ENCODE peak calls at places on chromosomes 12 and 14, in ten cellular contexts. Y, M, D, H, S, C, G, T, E and Q are unnamed samples.

GRCh38 chr12:98595152-98595988 is 1.9 kb downstream of the SLC25A3 start:
- DNase-seq in Y (no peak), T (no peak), G (no peak), H (no peak), M (no peak), D (no peak), E (peak), S (peak), C (peak), Q (no peak)

GRCh38 chr12:132955094-132955932 is 793 bp downstream of the ZNF605 start:
- DNase-seq in D (peak), H (no peak), G (no peak), Y (peak), C (peak), T (peak), S (peak), E (peak), M (peak), Q (peak)

GRCh38 chr12:28132398-28132797 is 57.9 kb upstream of the CCDC91 start:
- DNase-seq in D (no peak), Y (no peak), H (no peak), E (no peak), M (no peak), C (no peak), S (no peak), G (no peak), T (no peak), Q (no peak)

GRCh38 chr12:75852143-75852542 is 179.4 kb downstream of the PHLDA1 start:
- DNase-seq in S (no peak), Y (no peak), D (no peak), M (no peak), C (no peak), G (no peak), T (no peak), E (no peak), H (no peak), Q (no peak)

GRCh38 chr12:43278268-43278832 is 273.7 kb downstream of the ADAMTS20 start:
- DNase-seq in E (peak), G (no peak), H (no peak), M (no peak), S (no peak), Y (peak), C (peak), T (no peak), D (no peak), Q (no peak)

GRCh38 chr12:2535583-2536187 is 259.1 kb upstream of the FKBP4 start:
- DNase-seq in M (no peak), Y (no peak), G (no peak), D (no peak), E (peak), S (no peak), T (no peak), C (no peak), H (no peak), Q (peak)

GRCh38 chr14:99745307-99745951 is 47.8 kb upstream of the EML1 start:
- DNase-seq in H (no peak), T (no peak), M (no peak), C (peak), D (no peak), G (no peak), S (no peak), E (no peak), Y (no peak), Q (no peak)

GRCh38 chr12:96108321-96108720 is 72.9 kb upstream of the LTA4H start:
- DNase-seq in S (no peak), T (peak), M (peak), H (no peak), C (peak), E (peak), D (no peak), Y (peak), G (no peak), Q (no peak)

GRCh38 chr14:105023791-105024480 is 3.1 kb upstream of the CDCA4 start:
- DNase-seq in Y (peak), C (no peak), D (no peak), E (no peak), T (no peak), S (no peak), H (no peak), G (peak), M (no peak), Q (peak)

GRCh38 chr14:99562848-99563748 is 40.9 kb downstream of the CCDC85C start:
- DNase-seq in E (no peak), C (peak), T (peak), H (no peak), S (peak), G (no peak), M (peak), Y (peak), D (peak), Q (peak)

GRCh38 chr12:118034429-118035193 is 18.1 kb downstream of the RFC5 start:
- DNase-seq in T (no peak), C (peak), G (no peak), H (no peak), E (peak), D (no peak), M (no peak), Y (peak), S (peak), Q (no peak)

GRCh38 chr12:123633379-123634141 is at the start of the genes EIF2B1 and GTF2H3:
- DNase-seq in C (peak), S (peak), Y (peak), H (peak), M (peak), D (peak), E (peak), T (peak), G (peak), Q (peak)
- TF ChIP-seq POLR2A in C (peak), S (peak), Y (peak), H (peak), M (peak), D (peak), E (peak), T (peak), G (peak), Q (peak)

GRCh38 chr12:6828671-6829531 is 694 bp downstream of the P3H3 start:
- DNase-seq in G (no peak), C (no peak), S (no peak), H (no peak), E (peak), Y (peak), M (no peak), T (no peak), D (peak), Q (peak)
- TF ChIP-seq POLR2A in G (peak), C (peak), S (no peak), H (no peak), E (peak), Y (no peak), M (no peak), T (peak), D (peak), Q (peak)

GRCh38 chr12:123670882-123671728 is at the start of gene TCTN2:
- DNase-seq in Y (peak), H (peak), M (peak), E (peak), D (peak), C (peak), T (peak), G (peak), S (peak), Q (peak)
- TF ChIP-seq POLR2A in Y (peak), H (peak), M (no peak), E (no peak), D (no peak), C (no peak), T (no peak), G (no peak), S (no peak), Q (peak)

DNA sequence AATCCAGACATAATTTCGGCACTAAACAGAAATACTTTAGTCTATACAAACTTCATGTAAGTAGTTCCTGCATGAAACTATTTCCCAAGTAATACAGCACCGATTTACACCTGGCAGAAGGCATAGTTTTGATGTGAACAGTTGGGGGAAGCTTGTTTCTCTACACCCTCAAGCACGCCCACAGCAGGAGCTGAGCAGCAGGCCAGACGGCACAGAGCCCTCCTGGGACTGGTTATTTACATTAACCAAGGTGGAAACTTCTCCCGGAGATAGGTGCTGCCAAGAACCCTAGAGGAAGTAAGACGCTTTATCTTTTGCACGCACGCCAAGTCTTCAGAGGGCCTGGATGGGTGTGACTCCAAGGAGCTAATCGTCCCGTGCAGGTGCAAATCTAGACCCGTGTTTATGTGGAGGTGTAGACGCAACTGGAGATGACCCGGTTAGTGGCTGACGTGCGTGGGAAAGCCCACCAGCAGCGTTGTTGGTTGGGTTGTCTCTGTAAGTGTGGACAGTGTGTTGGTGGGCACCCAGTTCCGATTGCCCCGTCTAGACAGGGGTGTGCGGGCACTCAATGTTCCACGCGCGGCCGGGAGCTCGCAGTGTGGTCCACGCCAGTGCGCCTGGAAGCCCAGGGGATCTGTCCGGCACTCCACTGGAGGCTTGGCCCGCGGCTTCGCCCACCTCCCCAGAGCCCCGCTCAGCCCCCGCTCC is 767 bp upstream of the TCP11L2 start:
- DNase-seq in G (no peak), M (peak), Y (peak), T (peak), D (peak), C (peak), S (no peak), E (peak), H (peak), Q (peak)
- TF ChIP-seq POLR2A in G (no peak), M (no peak), Y (no peak), T (no peak), D (no peak), C (no peak), S (no peak), E (no peak), H (no peak), Q (no peak)

GRCh38 chr12:10363922-10364838 is 25.7 kb downstream of the KLRK1 start:
- DNase-seq in H (peak), C (peak), S (peak), E (peak), Y (no peak), T (peak), M (peak), G (no peak), D (peak), Q (peak)
- TF ChIP-seq POLR2A in H (no peak), C (no peak), S (no peak), E (peak), Y (no peak), T (peak), M (peak), G (no peak), D (peak), Q (no peak)

GRCh38 chr12:49557187-49557916 is 10.6 kb downstream of the MCRS1 start:
- DNase-seq in M (no peak), S (no peak), T (no peak), E (no peak), C (no peak), Y (no peak), D (no peak), G (no peak), H (no peak), Q (no peak)
- TF ChIP-seq POLR2A in M (no peak), S (no peak), T (no peak), E (no peak), C (no peak), Y (no peak), D (no peak), G (no peak), H (no peak), Q (no peak)

GRCh38 chr12:51661199-51661598 is 70.2 kb downstream of the SCN8A start:
- DNase-seq in T (no peak), G (no peak), M (no peak), E (peak), D (no peak), C (no peak), Y (no peak), S (no peak), H (no peak), Q (peak)

GRCh38 chr12:51662728-51663154 is 71.7 kb downstream of the SCN8A start:
- DNase-seq in Y (peak), E (no peak), T (no peak), S (peak), H (no peak), C (no peak), D (no peak), M (no peak), G (no peak), Q (no peak)

GRCh38 chr12:51666696-51667095 is 75.7 kb downstream of the SCN8A start:
- DNase-seq in H (no peak), C (no peak), Y (no peak), S (no peak), G (no peak), M (no peak), T (no peak), D (no peak), E (no peak), Q (no peak)

GRCh38 chr12:51661836-51662235 is 70.8 kb downstream of the SCN8A start:
- DNase-seq in M (no peak), T (no peak), D (no peak), H (no peak), C (no peak), Y (no peak), E (peak), S (peak), G (no peak), Q (no peak)

DNA sequence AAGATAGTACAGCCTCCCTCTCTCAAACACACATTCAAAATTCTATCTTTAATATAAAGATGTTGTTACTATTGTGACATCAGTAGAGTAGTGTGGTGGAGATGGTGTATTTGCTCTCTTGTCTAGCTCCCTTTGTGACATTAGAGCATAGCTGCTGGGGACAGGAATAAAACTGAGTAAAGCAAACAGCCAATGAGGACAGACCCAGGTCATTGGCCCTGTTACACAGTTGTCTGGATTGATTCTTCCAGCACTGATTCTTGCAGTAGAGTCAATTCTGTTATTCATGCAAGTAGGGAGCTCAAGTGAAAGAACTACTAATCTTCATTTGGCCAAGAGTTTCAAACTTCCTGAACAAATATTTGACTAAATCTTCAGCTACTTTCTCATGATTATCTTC is 72.4 kb downstream of the SCN8A start:
- DNase-seq in D (no peak), H (no peak), G (no peak), S (no peak), M (no peak), Y (no peak), E (no peak), C (no peak), T (no peak), Q (no peak)
- TF ChIP-seq POLR2A in D (no peak), H (no peak), G (no peak), S (no peak), M (no peak), Y (no peak), E (no peak), C (no peak), T (no peak), Q (no peak)